ENCODE peak calls at places on chromosomes 7 and 10, in seven cellular contexts. T is suprapubic skin, Z is transverse colon, V is A549, N is uterus, U is esophagus squamous epithelium, E is vagina. W is an unnamed sample.

GRCh38 chr7:151057038-151057736 is 510 bp downstream of the CDK5 start:
- DNase-seq in U (no peak), N (peak), T (no peak), E (no peak), V (no peak), Z (no peak), W (no peak)

GRCh38 chr7:15411019-15411418 is 150.8 kb downstream of the AGMO start:
- DNase-seq in V (no peak), T (no peak), U (no peak), Z (no peak), E (no peak), N (no peak), W (no peak)

GRCh38 chr10:71761105-71761511 is 12.2 kb downstream of the VSIR start:
- DNase-seq in U (no peak), T (no peak), Z (no peak), V (no peak), N (no peak), E (no peak), W (no peak)

GRCh38 chr10:112160834-112161233 is 22.7 kb downstream of the GPAM start:
- DNase-seq in Z (no peak), U (no peak), V (no peak), E (no peak), T (no peak), N (no peak), W (no peak)

GRCh38 chr7:158995514-158995913 is 139.2 kb downstream of the DYNC2I1 start:
- DNase-seq in N (no peak), T (no peak), U (no peak), V (no peak), E (no peak), Z (no peak), W (no peak)

GRCh38 chr7:157502701-157503111 is 165.9 kb downstream of the DNAJB6 start:
- DNase-seq in E (no peak), V (no peak), Z (peak), U (no peak), T (no peak), N (peak), W (no peak)

GRCh38 chr7:2775376-2775775 is 68.7 kb downstream of the GNA12 start:
- DNase-seq in Z (no peak), N (no peak), T (no peak), V (no peak), U (no peak), E (no peak), W (no peak)

GRCh38 chr10:18261063-18261462 is 120.8 kb downstream of the CACNB2 start:
- DNase-seq in V (no peak), N (no peak), U (no peak), Z (no peak), T (no peak), E (no peak), W (no peak)

GRCh38 chr10:116972136-116972535 is 32.9 kb downstream of the SHTN1 start:
- DNase-seq in T (no peak), E (no peak), U (no peak), N (no peak), Z (no peak), V (no peak), W (no peak)

GRCh38 chr10:17233534-17233933 is 5.5 kb downstream of the VIM start:
- DNase-seq in E (no peak), U (no peak), T (no peak), V (no peak), Z (peak), N (peak), W (peak)

GRCh38 chr10:132987671-132988571 is 45.6 kb upstream of the CFAP46 start:
- DNase-seq in Z (no peak), E (no peak), U (no peak), N (no peak), V (no peak), T (no peak), W (no peak)

GRCh38 chr10:115417585-115418265 is 324.6 kb downstream of the ATRNL1 start:
- DNase-seq in T (no peak), U (no peak), N (no peak), Z (peak), E (no peak), V (peak), W (peak)

GRCh38 chr7:111192614-111193053 is 101.7 kb downstream of the LRRN3 start:
- DNase-seq in U (no peak), Z (no peak), E (no peak), N (no peak), T (no peak), V (peak), W (no peak)

GRCh38 chr7:81447351-81447952 is 322.4 kb downstream of the HGF start:
- DNase-seq in N (no peak), U (no peak), Z (peak), T (no peak), V (peak), E (no peak), W (peak)

GRCh38 chr10:5413012-5413938 is 918 bp downstream of the NET1 start:
- DNase-seq in T (no peak), N (no peak), U (no peak), E (no peak), V (peak), Z (no peak), W (no peak)

GRCh38 chr7:12389089-12389700 is 14.5 kb downstream of the VWDE start:
- DNase-seq in V (peak), T (no peak), E (no peak), U (no peak), Z (peak), N (no peak), W (peak)

GRCh38 chr7:157690058-157690832 is 353.4 kb downstream of the DNAJB6 start:
- DNase-seq in T (peak), N (no peak), Z (no peak), E (no peak), V (no peak), U (no peak), W (no peak)

GRCh38 chr10:22278441-22278782 is 37.8 kb upstream of the COMMD3 start:
- DNase-seq in T (no peak), E (no peak), N (no peak), U (no peak), V (no peak), Z (no peak), W (no peak)

GRCh38 chr7:66847879-66848810 is 72.9 kb upstream of the TMEM248 start:
- DNase-seq in E (no peak), V (peak), U (no peak), N (no peak), T (no peak), Z (no peak), W (no peak)

GRCh38 chr7:93944673-93945072 is 23.1 kb downstream of the GNG11 start:
- DNase-seq in T (no peak), V (no peak), N (no peak), E (no peak), Z (no peak), U (no peak), W (no peak)
- H3K27ac ChIP-seq in T (no peak), V (no peak), N (peak), E (no peak), Z (no peak), U (no peak), W (no peak)

GRCh38 chr7:130292682-130293257 is at the start of gene CPA4:
- DNase-seq in T (no peak), E (no peak), V (peak), U (no peak), Z (no peak), N (no peak), W (no peak)
- TF ChIP-seq POLR2A in T (no peak), E (no peak), V (no peak), U (no peak), Z (no peak), N (no peak), W (no peak)

GRCh38 chr7:19708397-19709248 is at the start of gene POLR1F:
- DNase-seq in V (peak), N (peak), E (peak), Z (peak), T (peak), U (peak), W (peak)
- TF ChIP-seq CTCF in V (peak), N (peak), E (peak), Z (peak), T (peak), U (peak), W (peak)

GRCh38 chr10:86931872-86932271 is 25.5 kb downstream of the MMRN2 start:
- DNase-seq in T (no peak), V (no peak), E (no peak), Z (no peak), N (no peak), U (no peak), W (no peak)
- H3K27ac ChIP-seq in T (no peak), V (no peak), E (peak), Z (no peak), N (peak), U (no peak), W (no peak)

GRCh38 chr10:102133373-102134195 is 744 bp downstream of the PPRC1 start:
- DNase-seq in N (peak), Z (peak), T (peak), U (no peak), V (peak), E (no peak), W (peak)
- TF ChIP-seq POLR2A in N (no peak), Z (no peak), T (no peak), U (no peak), V (no peak), E (no peak), W (no peak)

DNA sequence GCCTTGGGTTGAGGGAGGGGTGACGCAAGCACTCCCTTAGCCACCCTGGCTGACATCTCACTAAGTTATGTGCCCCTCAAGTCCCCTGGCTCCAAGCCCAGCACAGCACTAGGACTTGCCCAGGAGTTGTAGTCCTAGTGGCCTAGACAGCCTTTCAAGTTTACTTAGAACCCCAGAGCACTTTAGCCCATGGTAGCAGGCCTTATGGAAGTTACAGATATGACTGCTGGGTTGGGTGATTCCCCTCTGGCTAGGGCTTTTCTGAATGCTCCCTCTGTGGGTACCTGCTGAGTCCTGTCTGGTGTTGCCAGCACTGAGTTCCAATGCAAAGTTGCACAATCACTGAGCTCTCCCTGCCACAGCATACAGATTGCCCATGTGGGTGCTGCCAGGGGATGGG is 83.2 kb downstream of the AHCYL2 start:
- DNase-seq in N (no peak), T (no peak), E (no peak), V (no peak), U (no peak), Z (no peak), W (no peak)
- TF ChIP-seq CTCF in N (no peak), T (no peak), E (no peak), V (no peak), U (no peak), Z (no peak), W (no peak)

GRCh38 chr10:103759100-103759781 is 96.1 kb downstream of the SH3PXD2A start:
- DNase-seq in E (no peak), U (no peak), Z (peak), T (no peak), V (peak), N (peak), W (no peak)
- H3K27ac ChIP-seq in E (peak), U (peak), Z (peak), T (peak), V (peak), N (peak), W (no peak)

DNA sequence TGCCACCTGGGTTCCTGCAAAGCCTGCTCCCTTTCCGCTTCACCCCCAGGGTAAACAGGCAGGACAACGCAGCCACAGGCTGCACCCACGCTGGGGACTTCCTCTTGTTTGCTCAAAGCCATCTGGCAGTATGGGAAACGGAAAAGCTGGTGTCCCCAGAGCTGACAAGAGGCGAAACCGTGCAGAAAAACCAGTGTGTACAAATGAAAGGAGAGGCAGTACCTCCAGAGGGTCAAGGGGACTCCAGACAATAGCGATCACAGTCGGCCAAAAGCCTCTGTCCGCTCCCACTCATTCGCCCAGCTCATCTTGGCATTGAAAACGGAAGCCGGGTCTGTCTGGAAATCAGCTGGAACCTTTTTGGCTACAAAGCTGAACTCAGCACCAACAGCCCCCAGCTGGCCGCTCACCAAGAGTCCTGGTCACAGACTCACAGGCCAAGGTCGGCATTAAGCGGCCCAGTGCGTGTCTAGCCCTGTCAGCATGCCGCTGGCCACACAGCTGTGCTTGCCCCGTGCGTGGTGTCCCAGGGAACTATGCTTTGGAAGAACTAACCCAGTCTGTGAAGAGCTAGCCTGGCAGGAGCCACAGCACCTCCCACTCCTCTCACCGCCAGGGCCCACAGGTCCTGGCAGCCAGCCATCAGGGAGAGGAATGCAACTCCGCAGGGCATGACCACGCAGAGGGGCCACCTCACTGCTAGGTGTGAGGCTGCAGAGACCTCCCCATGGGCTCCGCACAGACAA is 10.4 kb downstream of the TNS3 start:
- DNase-seq in N (peak), V (peak), T (peak), E (no peak), Z (peak), U (no peak), W (peak)
- TF ChIP-seq POLR2A in N (no peak), V (no peak), T (no peak), E (no peak), Z (no peak), U (no peak), W (no peak)